ENCODE peak calls at places on chromosomes 5 and 9, in four cellular contexts. One of them, this sample, is unnamed.

GRCh38 chr5:90015584-90016018 is 394.0 kb downstream of the CETN3 start:
- DNase-seq in AG20443: no peak
- DNase-seq in amniotic stem cell: peak
- DNase-seq in effector memory CD4-positive, alpha-beta T cell: no peak
- DNase-seq in this sample: no peak

GRCh38 chr5:25285116-25285515 is 640.3 kb upstream of the CDH10 start:
- DNase-seq in amniotic stem cell: no peak
- DNase-seq in effector memory CD4-positive, alpha-beta T cell: no peak
- DNase-seq in AG20443: no peak
- DNase-seq in this sample: no peak

GRCh38 chr5:82356808-82357671 is 78.9 kb upstream of the RPS23 start:
- DNase-seq in amniotic stem cell: peak
- DNase-seq in effector memory CD4-positive, alpha-beta T cell: peak
- DNase-seq in AG20443: peak
- DNase-seq in this sample: peak

GRCh38 chr5:144139586-144139985 is 30.9 kb downstream of the YIPF5 start:
- DNase-seq in AG20443: peak
- DNase-seq in amniotic stem cell: no peak
- DNase-seq in effector memory CD4-positive, alpha-beta T cell: no peak
- DNase-seq in this sample: no peak

GRCh38 chr9:20662156-20662555 is 21.9 kb upstream of the FOCAD start:
- DNase-seq in effector memory CD4-positive, alpha-beta T cell: no peak
- DNase-seq in amniotic stem cell: no peak
- DNase-seq in AG20443: no peak
- DNase-seq in this sample: no peak

GRCh38 chr5:57318251-57318650 is 144.4 kb downstream of the GPBP1 start:
- DNase-seq in amniotic stem cell: no peak
- DNase-seq in effector memory CD4-positive, alpha-beta T cell: no peak
- DNase-seq in AG20443: no peak
- DNase-seq in this sample: no peak

GRCh38 chr9:34988218-34989055 is 1.1 kb upstream of the DNAJB5 start:
- DNase-seq in amniotic stem cell: no peak
- DNase-seq in AG20443: peak
- DNase-seq in effector memory CD4-positive, alpha-beta T cell: peak
- DNase-seq in this sample: no peak

GRCh38 chr5:93580387-93581100 is 475 bp downstream of the NR2F1-AS1 start:
- DNase-seq in effector memory CD4-positive, alpha-beta T cell: no peak
- DNase-seq in AG20443: no peak
- DNase-seq in amniotic stem cell: no peak
- DNase-seq in this sample: no peak

GRCh38 chr5:42854795-42855194 is 43.1 kb upstream of the SELENOP start:
- DNase-seq in AG20443: no peak
- DNase-seq in amniotic stem cell: no peak
- DNase-seq in effector memory CD4-positive, alpha-beta T cell: no peak
- DNase-seq in this sample: no peak

GRCh38 chr5:134091626-134092121 is 22.8 kb upstream of the TCF7 start:
- DNase-seq in effector memory CD4-positive, alpha-beta T cell: no peak
- DNase-seq in AG20443: peak
- DNase-seq in amniotic stem cell: no peak
- DNase-seq in this sample: no peak

GRCh38 chr5:95727764-95728191 is 3.4 kb upstream of the RHOBTB3 start:
- DNase-seq in amniotic stem cell: no peak
- DNase-seq in AG20443: no peak
- DNase-seq in effector memory CD4-positive, alpha-beta T cell: no peak
- DNase-seq in this sample: no peak

GRCh38 chr9:18482371-18482770 is 8.4 kb downstream of the ADAMTSL1 start:
- DNase-seq in amniotic stem cell: no peak
- DNase-seq in effector memory CD4-positive, alpha-beta T cell: no peak
- DNase-seq in AG20443: no peak
- DNase-seq in this sample: no peak

GRCh38 chr9:21919377-21920362 is 74.5 kb downstream of the CDKN2A start:
- DNase-seq in AG20443: no peak
- DNase-seq in effector memory CD4-positive, alpha-beta T cell: no peak
- DNase-seq in amniotic stem cell: no peak
- DNase-seq in this sample: peak

GRCh38 chr9:95508242-95508967 is 8.4 kb downstream of the PTCH1 start:
- DNase-seq in effector memory CD4-positive, alpha-beta T cell: no peak
- DNase-seq in AG20443: peak
- DNase-seq in amniotic stem cell: no peak
- DNase-seq in this sample: no peak

GRCh38 chr5:77379558-77380061 is 112.5 kb downstream of the WDR41 start:
- DNase-seq in amniotic stem cell: no peak
- DNase-seq in AG20443: no peak
- DNase-seq in effector memory CD4-positive, alpha-beta T cell: no peak
- DNase-seq in this sample: no peak

GRCh38 chr5:131357739-131358561 is 94.1 kb downstream of the CDC42SE2 start:
- DNase-seq in AG20443: no peak
- DNase-seq in effector memory CD4-positive, alpha-beta T cell: no peak
- DNase-seq in amniotic stem cell: no peak
- DNase-seq in this sample: no peak

GRCh38 chr5:134003957-134004625 is 684 bp downstream of the VDAC1 start:
- DNase-seq in AG20443: peak
- DNase-seq in amniotic stem cell: no peak
- DNase-seq in effector memory CD4-positive, alpha-beta T cell: peak
- DNase-seq in this sample: no peak

GRCh38 chr5:7659420-7659819 is 191.5 kb downstream of the CFAP90 start:
- DNase-seq in effector memory CD4-positive, alpha-beta T cell: no peak
- DNase-seq in AG20443: no peak
- DNase-seq in amniotic stem cell: no peak
- DNase-seq in this sample: no peak